ENCODE peak calls at places on chromosomes 1 and 21, in five cellular contexts. One of them, this sample, is unnamed.

GRCh38 chr1:42529724-42530161 is 66.7 kb downstream of the CCDC30 start:
- DNase-seq in uterus: no peak
- DNase-seq in NCI-H1092 treated with DMSO at 0.1 percent for 48 hours: no peak
- DNase-seq in HS-5: peak; percentile 85
- DNase-seq in WTC11: no peak
- DNase-seq in this sample: no peak

GRCh38 chr1:218669431-218669830 is 324.3 kb downstream of the TGFB2 start:
- DNase-seq in uterus: no peak
- DNase-seq in NCI-H1092 treated with DMSO at 0.1 percent for 48 hours: no peak
- DNase-seq in HS-5: no peak
- DNase-seq in WTC11: no peak
- DNase-seq in this sample: no peak

GRCh38 chr1:110130113-110130591 is 17.9 kb downstream of the UBL4B start:
- DNase-seq in uterus: peak; percentile 60
- DNase-seq in NCI-H1092 treated with DMSO at 0.1 percent for 48 hours: no peak
- DNase-seq in HS-5: no peak
- DNase-seq in WTC11: peak; percentile 76
- DNase-seq in this sample: no peak

GRCh38 chr1:117537291-117537920 is 68.4 kb upstream of the TENT5C start:
- DNase-seq in uterus: no peak
- DNase-seq in NCI-H1092 treated with DMSO at 0.1 percent for 48 hours: no peak
- DNase-seq in HS-5: no peak
- DNase-seq in WTC11: peak; percentile 49
- DNase-seq in this sample: no peak

GRCh38 chr1:160121388-160121787 is 5.8 kb downstream of the ATP1A2 start:
- DNase-seq in uterus: no peak
- DNase-seq in NCI-H1092 treated with DMSO at 0.1 percent for 48 hours: no peak
- DNase-seq in HS-5: no peak
- DNase-seq in WTC11: no peak
- DNase-seq in this sample: no peak

GRCh38 chr21:27569831-27570230 is 602.9 kb upstream of the ADAMTS5 start:
- DNase-seq in uterus: no peak
- DNase-seq in NCI-H1092 treated with DMSO at 0.1 percent for 48 hours: no peak
- DNase-seq in HS-5: no peak
- DNase-seq in WTC11: no peak
- DNase-seq in this sample: no peak

GRCh38 chr1:21326861-21327344 is 36.6 kb upstream of the ECE1 start:
- DNase-seq in uterus: peak; percentile 60
- DNase-seq in NCI-H1092 treated with DMSO at 0.1 percent for 48 hours: no peak
- DNase-seq in HS-5: no peak
- DNase-seq in WTC11: no peak
- DNase-seq in this sample: no peak

GRCh38 chr1:93007941-93008577 is 46.8 kb upstream of the DIPK1A start:
- DNase-seq in uterus: no peak
- DNase-seq in NCI-H1092 treated with DMSO at 0.1 percent for 48 hours: no peak
- DNase-seq in HS-5: no peak
- DNase-seq in WTC11: no peak
- DNase-seq in this sample: no peak

GRCh38 chr1:29736582-29737188 is 500.4 kb downstream of the PTPRU start:
- DNase-seq in uterus: no peak
- DNase-seq in NCI-H1092 treated with DMSO at 0.1 percent for 48 hours: no peak
- DNase-seq in HS-5: no peak
- DNase-seq in WTC11: peak; percentile 62
- DNase-seq in this sample: peak; percentile 31

GRCh38 chr1:77540501-77541161 is 141.8 kb downstream of the ZZZ3 start:
- DNase-seq in uterus: no peak
- DNase-seq in NCI-H1092 treated with DMSO at 0.1 percent for 48 hours: no peak
- DNase-seq in HS-5: peak; percentile 31
- DNase-seq in WTC11: no peak
- DNase-seq in this sample: no peak

GRCh38 chr1:106791041-106791440 is 265.4 kb upstream of the PRMT6 start:
- DNase-seq in uterus: no peak
- DNase-seq in NCI-H1092 treated with DMSO at 0.1 percent for 48 hours: no peak
- DNase-seq in HS-5: no peak
- DNase-seq in WTC11: no peak
- DNase-seq in this sample: no peak

GRCh38 chr1:65539272-65540131 is 119.0 kb downstream of the LEPR start:
- DNase-seq in uterus: no peak
- DNase-seq in NCI-H1092 treated with DMSO at 0.1 percent for 48 hours: no peak
- DNase-seq in HS-5: no peak
- DNase-seq in WTC11: no peak
- DNase-seq in this sample: no peak

GRCh38 chr21:41948404-41948895 is 5.4 kb downstream of the C2CD2 start:
- DNase-seq in uterus: no peak
- DNase-seq in NCI-H1092 treated with DMSO at 0.1 percent for 48 hours: no peak
- DNase-seq in HS-5: no peak
- DNase-seq in WTC11: no peak
- DNase-seq in this sample: no peak

GRCh38 chr1:32242341-32242851 is 4.6 kb upstream of the FAM167B start:
- DNase-seq in uterus: no peak
- DNase-seq in NCI-H1092 treated with DMSO at 0.1 percent for 48 hours: peak; percentile 13
- DNase-seq in HS-5: no peak
- DNase-seq in WTC11: peak; percentile 23
- DNase-seq in this sample: no peak

GRCh38 chr1:42165511-42166210 is 1.1 kb upstream of the GUCA2A start:
- DNase-seq in uterus: no peak
- DNase-seq in NCI-H1092 treated with DMSO at 0.1 percent for 48 hours: peak; percentile 90
- DNase-seq in HS-5: no peak
- DNase-seq in WTC11: no peak
- DNase-seq in this sample: no peak

GRCh38 chr1:89518116-89518780 is 6.4 kb upstream of the LRRC8B start:
- DNase-seq in uterus: no peak
- DNase-seq in NCI-H1092 treated with DMSO at 0.1 percent for 48 hours: no peak
- DNase-seq in HS-5: no peak
- DNase-seq in WTC11: no peak
- DNase-seq in this sample: no peak

GRCh38 chr1:216447898-216448568 is 24.8 kb upstream of the USH2A start:
- DNase-seq in uterus: no peak
- DNase-seq in NCI-H1092 treated with DMSO at 0.1 percent for 48 hours: peak; percentile 92
- DNase-seq in HS-5: no peak
- DNase-seq in WTC11: no peak
- DNase-seq in this sample: no peak

GRCh38 chr1:22841754-22842370 is 130.8 kb downstream of the LACTBL1 start:
- DNase-seq in uterus: peak; percentile 29
- DNase-seq in NCI-H1092 treated with DMSO at 0.1 percent for 48 hours: peak; percentile 60
- DNase-seq in HS-5: no peak
- DNase-seq in WTC11: no peak
- DNase-seq in this sample: no peak

GRCh38 chr21:42578761-42579415 is 65.2 kb downstream of the SLC37A1 start:
- DNase-seq in uterus: peak; percentile 0
- DNase-seq in NCI-H1092 treated with DMSO at 0.1 percent for 48 hours: no peak
- DNase-seq in HS-5: no peak
- DNase-seq in WTC11: no peak
- DNase-seq in this sample: no peak